ENCODE peak calls at places on chromosomes 6 and 20, in eight cellular contexts. U, M, N, A, R, Z, S and W are unnamed samples.

GRCh38 chr6:13795041-13795748 is 19.2 kb downstream of the MCUR1 start:
- DNase-seq in R (peak; percentile 84), U (peak; percentile 73), A (peak; percentile 65), Z (peak; percentile 83), S (peak; percentile 79), N (peak; percentile 59), M (no peak), W (peak; percentile 18)

GRCh38 chr6:141482773-141483172 is 650.0 kb upstream of the GJE1 start:
- DNase-seq in Z (no peak), S (no peak), R (no peak), N (no peak), U (no peak), M (no peak), A (peak; percentile 4), W (no peak)

GRCh38 chr6:52510213-52510562 is 66.7 kb downstream of the TRAM2 start:
- DNase-seq in Z (no peak), S (no peak), A (no peak), U (no peak), N (no peak), R (no peak), M (no peak), W (no peak)

GRCh38 chr6:32140420-32141046 is 10.4 kb upstream of the FKBPL start:
- DNase-seq in R (no peak), S (no peak), A (no peak), Z (no peak), N (no peak), U (no peak), M (no peak), W (no peak)

GRCh38 chr6:42315991-42316378 is 98.3 kb upstream of the MRPS10 start:
- DNase-seq in Z (no peak), U (peak; percentile 76), A (no peak), R (no peak), S (no peak), N (peak; percentile 70), M (no peak), W (no peak)

GRCh38 chr20:23034721-23035671 is at the start of gene SSTR4:
- DNase-seq in Z (peak; percentile 41), S (no peak), M (no peak), A (no peak), R (no peak), N (no peak), U (no peak), W (no peak)

GRCh38 chr6:22248513-22249308 is 48.1 kb downstream of the PRL start:
- DNase-seq in M (no peak), A (no peak), S (no peak), U (no peak), R (no peak), Z (no peak), N (no peak), W (no peak)

GRCh38 chr6:150924808-150925654 is 59.5 kb downstream of the MTHFD1L start:
- DNase-seq in M (no peak), U (no peak), N (peak; percentile 68), R (no peak), S (no peak), Z (no peak), A (no peak), W (no peak)

GRCh38 chr20:53652090-53652858 is 58.6 kb upstream of the ZNF217 start:
- DNase-seq in N (no peak), Z (peak; percentile 27), S (no peak), A (no peak), M (peak; percentile 73), R (no peak), U (no peak), W (peak; percentile 50)

GRCh38 chr20:51120438-51120837 is 97.5 kb upstream of the KCNG1 start:
- DNase-seq in U (no peak), S (no peak), N (no peak), A (no peak), M (no peak), Z (no peak), R (no peak), W (no peak)

GRCh38 chr20:37680420-37680819 is 13.4 kb upstream of the CTNNBL1 start:
- DNase-seq in Z (no peak), N (no peak), A (no peak), M (no peak), S (no peak), U (no peak), R (no peak), W (no peak)

GRCh38 chr6:129501401-129502051 is 208.5 kb downstream of the ARHGAP18 start:
- DNase-seq in R (no peak), M (no peak), N (peak; percentile 89), Z (peak; percentile 50), U (peak; percentile 95), S (peak; percentile 32), A (no peak), W (peak; percentile 22)

GRCh38 chr20:14721926-14722325 is 384.5 kb upstream of the FLRT3 start:
- DNase-seq in M (no peak), U (no peak), S (no peak), R (no peak), A (no peak), N (no peak), Z (no peak), W (no peak)

GRCh38 chr6:43972179-43972914 is 154.9 kb downstream of the MRPL14 start:
- DNase-seq in U (peak; percentile 46), A (no peak), R (no peak), S (no peak), M (no peak), Z (no peak), N (no peak), W (no peak)

GRCh38 chr6:109434456-109434855 is 6.0 kb downstream of the PPIL6 start:
- DNase-seq in N (no peak), U (no peak), S (no peak), M (no peak), A (no peak), Z (no peak), R (no peak), W (no peak)

GRCh38 chr6:1335367-1336037 is 23.6 kb downstream of the FOXQ1 start:
- DNase-seq in R (no peak), M (no peak), Z (no peak), U (peak; percentile 63), S (no peak), A (no peak), N (peak; percentile 67), W (no peak)

GRCh38 chr6:30463651-30464618 is 25.4 kb upstream of the HLA-E start:
- DNase-seq in M (peak; percentile 53), U (no peak), Z (no peak), S (no peak), A (no peak), N (no peak), R (peak; percentile 72), W (peak; percentile 66)

GRCh38 chr6:159311618-159312017 is 142.4 kb downstream of the FNDC1 start:
- DNase-seq in S (no peak), Z (no peak), R (no peak), N (no peak), U (no peak), A (no peak), M (no peak), W (no peak)

GRCh38 chr6:141932685-141933084 is 200.0 kb upstream of the GJE1 start:
- DNase-seq in U (no peak), Z (no peak), N (no peak), R (no peak), M (no peak), S (no peak), A (no peak), W (no peak)

GRCh38 chr20:33287884-33288283 is 4.9 kb downstream of the BPIFB1 start:
- DNase-seq in S (no peak), M (no peak), N (no peak), Z (no peak), R (no peak), U (no peak), A (no peak), W (no peak)

GRCh38 chr20:34074101-34074760 is 37.8 kb downstream of the EIF2S2 start:
- DNase-seq in S (no peak), Z (no peak), A (no peak), N (no peak), U (no peak), R (no peak), M (no peak), W (no peak)

GRCh38 chr6:72182337-72183246 is 296.2 kb downstream of the RIMS1 start:
- DNase-seq in A (no peak), N (no peak), M (peak; percentile 21), U (no peak), S (no peak), R (no peak), Z (peak; percentile 65), W (no peak)

GRCh38 chr20:53809728-53810365 is 216.2 kb upstream of the ZNF217 start:
- DNase-seq in N (no peak), A (no peak), R (no peak), Z (no peak), M (no peak), U (no peak), S (no peak), W (no peak)

GRCh38 chr20:53899351-53900167 is 170.8 kb downstream of the BCAS1 start:
- DNase-seq in S (no peak), M (peak; percentile 80), A (peak; percentile 84), U (no peak), Z (no peak), R (peak; percentile 42), N (no peak), W (no peak)

GRCh38 chr6:144294016-144294415 is 8.9 kb downstream of the UTRN start:
- DNase-seq in Z (no peak), A (no peak), R (no peak), N (peak; percentile 43), U (peak; percentile 63), M (no peak), S (no peak), W (no peak)

GRCh38 chr6:125507987-125508655 is 206.4 kb upstream of the HDDC2 start:
- DNase-seq in S (peak; percentile 50), Z (no peak), N (no peak), A (peak; percentile 54), U (no peak), R (no peak), M (no peak), W (no peak)

GRCh38 chr20:62172666-62173065 is 10.2 kb upstream of the MTG2 start:
- DNase-seq in S (no peak), R (no peak), N (no peak), A (no peak), M (no peak), U (no peak), Z (no peak), W (no peak)

GRCh38 chr20:48623906-48624265 is 203.9 kb downstream of the PREX1 start:
- DNase-seq in U (no peak), S (no peak), R (no peak), N (no peak), M (no peak), Z (no peak), A (no peak), W (no peak)

GRCh38 chr6:168598251-168599117 is 157.5 kb downstream of the SMOC2 start:
- DNase-seq in N (no peak), A (no peak), M (no peak), R (no peak), Z (no peak), S (no peak), U (no peak), W (no peak)

GRCh38 chr6:162467679-162468078 is 259.9 kb downstream of the PRKN start:
- DNase-seq in U (no peak), A (no peak), S (peak; percentile 30), R (no peak), Z (no peak), M (no peak), N (no peak), W (no peak)

GRCh38 chr20:23309781-23310180 is 40.8 kb upstream of the NXT1 start:
- DNase-seq in U (no peak), Z (no peak), R (no peak), N (no peak), M (no peak), S (no peak), A (no peak), W (no peak)

GRCh38 chr20:32925481-32926196 is 66.9 kb downstream of the EFCAB8 start:
- DNase-seq in A (no peak), R (no peak), N (no peak), U (no peak), S (no peak), M (no peak), Z (no peak), W (no peak)

GRCh38 chr6:69768664-69769063 is 28.1 kb downstream of the LMBRD1 start:
- DNase-seq in R (no peak), Z (no peak), M (no peak), S (no peak), A (no peak), N (no peak), U (no peak), W (no peak)

GRCh38 chr6:121064345-121064744 is 269.9 kb downstream of the TBC1D32 start:
- DNase-seq in U (no peak), R (no peak), A (no peak), Z (no peak), S (no peak), N (no peak), M (no peak), W (no peak)